ENCODE peak calls at places on chromosomes 16 and 17, in six cellular contexts. One of them, this sample, is unnamed.

GRCh38 chr17:17810374-17811248 is 26.2 kb downstream of the SREBF1 start:
- DNase-seq in Peyer's patch: no peak
- DNase-seq in right lobe of liver: peak
- DNase-seq in NCI-H774: no peak
- DNase-seq in amniotic stem cell: no peak
- DNase-seq in HTR-8/SVneo: no peak
- DNase-seq in this sample: no peak

GRCh38 chr16:776824-777223 is 11.4 kb downstream of the RPUSD1 start:
- DNase-seq in Peyer's patch: no peak
- DNase-seq in right lobe of liver: no peak
- DNase-seq in NCI-H774: no peak
- DNase-seq in amniotic stem cell: no peak
- DNase-seq in HTR-8/SVneo: no peak
- DNase-seq in this sample: no peak

GRCh38 chr17:15398291-15398690 is 56.9 kb upstream of the TEKT3 start:
- DNase-seq in Peyer's patch: no peak
- DNase-seq in right lobe of liver: no peak
- DNase-seq in NCI-H774: no peak
- DNase-seq in amniotic stem cell: no peak
- DNase-seq in HTR-8/SVneo: peak
- DNase-seq in this sample: no peak

GRCh38 chr16:19127205-19127604 is 13.4 kb downstream of the ITPRIPL2 start:
- DNase-seq in Peyer's patch: no peak
- DNase-seq in right lobe of liver: no peak
- DNase-seq in NCI-H774: no peak
- DNase-seq in amniotic stem cell: no peak
- DNase-seq in HTR-8/SVneo: no peak
- DNase-seq in this sample: no peak

GRCh38 chr17:79974786-79975497 is 60.7 kb downstream of the TBC1D16 start:
- DNase-seq in Peyer's patch: peak
- DNase-seq in right lobe of liver: no peak
- DNase-seq in NCI-H774: no peak
- DNase-seq in amniotic stem cell: no peak
- DNase-seq in HTR-8/SVneo: no peak
- DNase-seq in this sample: no peak

GRCh38 chr17:12859520-12859919 is 70.2 kb downstream of the ARHGAP44 start:
- DNase-seq in Peyer's patch: no peak
- DNase-seq in right lobe of liver: no peak
- DNase-seq in NCI-H774: no peak
- DNase-seq in amniotic stem cell: no peak
- DNase-seq in HTR-8/SVneo: no peak
- DNase-seq in this sample: no peak

GRCh38 chr17:50478391-50479361 is at the start of gene RSAD1:
- DNase-seq in Peyer's patch: peak
- DNase-seq in right lobe of liver: peak
- DNase-seq in NCI-H774: peak
- DNase-seq in amniotic stem cell: peak
- DNase-seq in HTR-8/SVneo: peak
- DNase-seq in this sample: peak

GRCh38 chr16:81629032-81629802 is 149.9 kb upstream of the PLCG2 start:
- DNase-seq in Peyer's patch: no peak
- DNase-seq in right lobe of liver: no peak
- DNase-seq in NCI-H774: no peak
- DNase-seq in amniotic stem cell: no peak
- DNase-seq in HTR-8/SVneo: no peak
- DNase-seq in this sample: no peak

GRCh38 chr16:52547001-52547833 is at the start of gene TOX3:
- DNase-seq in Peyer's patch: peak
- DNase-seq in right lobe of liver: peak
- DNase-seq in NCI-H774: peak
- DNase-seq in amniotic stem cell: no peak
- DNase-seq in HTR-8/SVneo: no peak
- DNase-seq in this sample: no peak

GRCh38 chr17:69084911-69085310 is 24.2 kb upstream of the ABCA9 start:
- DNase-seq in Peyer's patch: no peak
- DNase-seq in right lobe of liver: no peak
- DNase-seq in NCI-H774: peak
- DNase-seq in amniotic stem cell: no peak
- DNase-seq in HTR-8/SVneo: no peak
- DNase-seq in this sample: no peak

GRCh38 chr17:27848941-27849340 is 44.2 kb downstream of the LYRM9 start:
- DNase-seq in Peyer's patch: no peak
- DNase-seq in right lobe of liver: no peak
- DNase-seq in NCI-H774: peak
- DNase-seq in amniotic stem cell: no peak
- DNase-seq in HTR-8/SVneo: no peak
- DNase-seq in this sample: no peak

GRCh38 chr17:38874505-38875419 is 4.9 kb downstream of the LASP1 start:
- DNase-seq in Peyer's patch: no peak
- DNase-seq in right lobe of liver: no peak
- DNase-seq in NCI-H774: no peak
- DNase-seq in amniotic stem cell: no peak
- DNase-seq in HTR-8/SVneo: no peak
- DNase-seq in this sample: no peak

GRCh38 chr16:54062361-54063346 is 223.9 kb downstream of the IRX3 start:
- DNase-seq in Peyer's patch: no peak
- DNase-seq in right lobe of liver: no peak
- DNase-seq in NCI-H774: no peak
- DNase-seq in amniotic stem cell: no peak
- DNase-seq in HTR-8/SVneo: no peak
- DNase-seq in this sample: no peak

GRCh38 chr16:27947696-27948095 is 115.8 kb downstream of the GSG1L start:
- DNase-seq in Peyer's patch: no peak
- DNase-seq in right lobe of liver: no peak
- DNase-seq in NCI-H774: no peak
- DNase-seq in amniotic stem cell: no peak
- DNase-seq in HTR-8/SVneo: no peak
- DNase-seq in this sample: no peak

GRCh38 chr17:74946641-74947040 is 10.9 kb downstream of the OTOP3 start:
- DNase-seq in Peyer's patch: no peak
- DNase-seq in right lobe of liver: no peak
- DNase-seq in NCI-H774: no peak
- DNase-seq in amniotic stem cell: no peak
- DNase-seq in HTR-8/SVneo: no peak
- DNase-seq in this sample: no peak

GRCh38 chr17:73506470-73507435 is 137.5 kb downstream of the SDK2 start:
- DNase-seq in Peyer's patch: no peak
- DNase-seq in right lobe of liver: no peak
- DNase-seq in NCI-H774: no peak
- DNase-seq in amniotic stem cell: no peak
- DNase-seq in HTR-8/SVneo: no peak
- DNase-seq in this sample: no peak

GRCh38 chr16:57478396-57479024 is 7.8 kb downstream of the DOK4 start:
- DNase-seq in Peyer's patch: peak
- DNase-seq in right lobe of liver: no peak
- DNase-seq in NCI-H774: no peak
- DNase-seq in amniotic stem cell: no peak
- DNase-seq in HTR-8/SVneo: no peak
- DNase-seq in this sample: no peak

GRCh38 chr16:85605912-85606841 is 6.9 kb upstream of the GSE1 start:
- DNase-seq in Peyer's patch: no peak
- DNase-seq in right lobe of liver: no peak
- DNase-seq in NCI-H774: no peak
- DNase-seq in amniotic stem cell: no peak
- DNase-seq in HTR-8/SVneo: no peak
- DNase-seq in this sample: no peak

GRCh38 chr16:75420987-75421819 is 12.1 kb downstream of the CFDP1 start:
- DNase-seq in Peyer's patch: peak
- DNase-seq in right lobe of liver: peak
- DNase-seq in NCI-H774: no peak
- DNase-seq in amniotic stem cell: no peak
- DNase-seq in HTR-8/SVneo: peak
- DNase-seq in this sample: no peak

GRCh38 chr17:48603959-48604769 is 622 bp downstream of the HOXB6 start:
- DNase-seq in Peyer's patch: peak
- DNase-seq in right lobe of liver: no peak
- DNase-seq in NCI-H774: peak
- DNase-seq in amniotic stem cell: no peak
- DNase-seq in HTR-8/SVneo: peak
- DNase-seq in this sample: no peak

GRCh38 chr17:38333635-38334295 is 10.0 kb downstream of the GPR179 start:
- DNase-seq in Peyer's patch: peak
- DNase-seq in right lobe of liver: no peak
- DNase-seq in NCI-H774: peak
- DNase-seq in amniotic stem cell: no peak
- DNase-seq in HTR-8/SVneo: peak
- DNase-seq in this sample: no peak

GRCh38 chr16:50505115-50505514 is 43.1 kb upstream of the NKD1 start:
- DNase-seq in Peyer's patch: no peak
- DNase-seq in right lobe of liver: no peak
- DNase-seq in NCI-H774: no peak
- DNase-seq in amniotic stem cell: no peak
- DNase-seq in HTR-8/SVneo: no peak
- DNase-seq in this sample: no peak

GRCh38 chr16:85835956-85836705 is 36.6 kb downstream of the COX4I1 start:
- DNase-seq in Peyer's patch: no peak
- DNase-seq in right lobe of liver: peak
- DNase-seq in NCI-H774: no peak
- DNase-seq in amniotic stem cell: no peak
- DNase-seq in HTR-8/SVneo: no peak
- DNase-seq in this sample: no peak

This sample was measured in GM19239.